ENCODE peak calls at places on chromosomes 5 and 9, in seven cellular contexts. One of them, this sample, is unnamed.

GRCh38 chr5:180875860-180876426 is 14.9 kb upstream of the ZFP62 start:
- DNase-seq in Caki2: no peak
- DNase-seq in non-pigmented ciliary epithelial cell: no peak
- DNase-seq in choroid plexus epithelial cell: no peak
- DNase-seq in CD8-positive, alpha-beta memory T cell: no peak
- DNase-seq in EH: no peak
- DNase-seq in PC-3: no peak
- DNase-seq in this sample: no peak

GRCh38 chr5:151388960-151389359 is 41.6 kb upstream of the SLC36A2 start:
- DNase-seq in PC-3: no peak
- DNase-seq in choroid plexus epithelial cell: no peak
- DNase-seq in Caki2: no peak
- DNase-seq in EH: no peak
- DNase-seq in CD8-positive, alpha-beta memory T cell: no peak
- DNase-seq in non-pigmented ciliary epithelial cell: no peak
- DNase-seq in this sample: peak; percentile 33

GRCh38 chr5:95760291-95761191 is 29.4 kb downstream of the RHOBTB3 start:
- DNase-seq in CD8-positive, alpha-beta memory T cell: peak; percentile 17
- DNase-seq in PC-3: peak; percentile 49
- DNase-seq in non-pigmented ciliary epithelial cell: peak; percentile 97
- DNase-seq in Caki2: peak; percentile 49
- DNase-seq in choroid plexus epithelial cell: peak; percentile 98
- DNase-seq in EH: peak; percentile 99
- DNase-seq in this sample: peak; percentile 64

GRCh38 chr5:5374034-5374715 is 48.3 kb upstream of the ICE1 start:
- DNase-seq in choroid plexus epithelial cell: peak; percentile 43
- DNase-seq in CD8-positive, alpha-beta memory T cell: no peak
- DNase-seq in non-pigmented ciliary epithelial cell: peak; percentile 58
- DNase-seq in EH: peak; percentile 63
- DNase-seq in Caki2: no peak
- DNase-seq in PC-3: no peak
- DNase-seq in this sample: no peak

GRCh38 chr9:77954018-77954417 is 77.6 kb downstream of the GNAQ start:
- DNase-seq in non-pigmented ciliary epithelial cell: no peak
- DNase-seq in CD8-positive, alpha-beta memory T cell: no peak
- DNase-seq in choroid plexus epithelial cell: peak; percentile 62
- DNase-seq in EH: no peak
- DNase-seq in PC-3: no peak
- DNase-seq in Caki2: no peak
- DNase-seq in this sample: no peak

GRCh38 chr9:90165281-90165680 is 477.3 kb downstream of the DIRAS2 start:
- DNase-seq in non-pigmented ciliary epithelial cell: no peak
- DNase-seq in Caki2: no peak
- DNase-seq in CD8-positive, alpha-beta memory T cell: no peak
- DNase-seq in PC-3: no peak
- DNase-seq in EH: no peak
- DNase-seq in choroid plexus epithelial cell: no peak
- DNase-seq in this sample: peak; percentile 88

GRCh38 chr9:98097836-98098235 is 21.2 kb downstream of the TRIM14 start:
- DNase-seq in Caki2: no peak
- DNase-seq in EH: no peak
- DNase-seq in PC-3: peak; percentile 18
- DNase-seq in CD8-positive, alpha-beta memory T cell: no peak
- DNase-seq in non-pigmented ciliary epithelial cell: no peak
- DNase-seq in choroid plexus epithelial cell: no peak
- DNase-seq in this sample: no peak

GRCh38 chr5:34531736-34532135 is 124.4 kb upstream of the RAI14 start:
- DNase-seq in choroid plexus epithelial cell: peak; percentile 86
- DNase-seq in Caki2: no peak
- DNase-seq in non-pigmented ciliary epithelial cell: no peak
- DNase-seq in EH: peak; percentile 74
- DNase-seq in CD8-positive, alpha-beta memory T cell: no peak
- DNase-seq in PC-3: no peak
- DNase-seq in this sample: no peak

GRCh38 chr5:1098986-1099597 is 12.8 kb downstream of the SLC12A7 start:
- DNase-seq in EH: no peak
- DNase-seq in PC-3: no peak
- DNase-seq in Caki2: no peak
- DNase-seq in non-pigmented ciliary epithelial cell: no peak
- DNase-seq in CD8-positive, alpha-beta memory T cell: no peak
- DNase-seq in choroid plexus epithelial cell: no peak
- DNase-seq in this sample: peak; percentile 74

GRCh38 chr9:72315510-72316287 is 49.3 kb downstream of the ZFAND5 start:
- DNase-seq in choroid plexus epithelial cell: peak; percentile 87
- DNase-seq in EH: peak; percentile 52
- DNase-seq in CD8-positive, alpha-beta memory T cell: no peak
- DNase-seq in Caki2: peak; percentile 88
- DNase-seq in non-pigmented ciliary epithelial cell: no peak
- DNase-seq in PC-3: peak; percentile 52
- DNase-seq in this sample: peak; percentile 55

GRCh38 chr9:2764371-2764770 is 47.1 kb downstream of the KCNV2 start:
- DNase-seq in choroid plexus epithelial cell: peak; percentile 60
- DNase-seq in non-pigmented ciliary epithelial cell: no peak
- DNase-seq in PC-3: no peak
- DNase-seq in EH: peak; percentile 39
- DNase-seq in Caki2: peak; percentile 10
- DNase-seq in CD8-positive, alpha-beta memory T cell: peak; percentile 6
- DNase-seq in this sample: peak; percentile 8

GRCh38 chr5:90406466-90406865 is 3.1 kb downstream of the CETN3 start:
- DNase-seq in Caki2: no peak
- DNase-seq in choroid plexus epithelial cell: peak; percentile 10
- DNase-seq in CD8-positive, alpha-beta memory T cell: no peak
- DNase-seq in PC-3: peak; percentile 82
- DNase-seq in non-pigmented ciliary epithelial cell: no peak
- DNase-seq in EH: peak; percentile 19
- DNase-seq in this sample: no peak

GRCh38 chr9:93636172-93636661 is 59.8 kb downstream of the PHF2 start:
- DNase-seq in Caki2: no peak
- DNase-seq in PC-3: no peak
- DNase-seq in EH: no peak
- DNase-seq in CD8-positive, alpha-beta memory T cell: no peak
- DNase-seq in non-pigmented ciliary epithelial cell: no peak
- DNase-seq in choroid plexus epithelial cell: no peak
- DNase-seq in this sample: no peak

GRCh38 chr5:110477923-110478322 is 248.5 kb downstream of the TMEM232 start:
- DNase-seq in Caki2: no peak
- DNase-seq in choroid plexus epithelial cell: peak; percentile 75
- DNase-seq in EH: peak; percentile 1
- DNase-seq in CD8-positive, alpha-beta memory T cell: no peak
- DNase-seq in PC-3: no peak
- DNase-seq in non-pigmented ciliary epithelial cell: peak; percentile 59
- DNase-seq in this sample: no peak

GRCh38 chr5:38431242-38431853 is 125.1 kb downstream of the LIFR start:
- DNase-seq in non-pigmented ciliary epithelial cell: no peak
- DNase-seq in choroid plexus epithelial cell: peak; percentile 51
- DNase-seq in CD8-positive, alpha-beta memory T cell: no peak
- DNase-seq in EH: no peak
- DNase-seq in Caki2: no peak
- DNase-seq in PC-3: no peak
- DNase-seq in this sample: no peak

GRCh38 chr9:86718373-86718772 is 228.9 kb downstream of the GAS1 start:
- DNase-seq in PC-3: no peak
- DNase-seq in choroid plexus epithelial cell: no peak
- DNase-seq in CD8-positive, alpha-beta memory T cell: no peak
- DNase-seq in EH: no peak
- DNase-seq in non-pigmented ciliary epithelial cell: no peak
- DNase-seq in Caki2: no peak
- DNase-seq in this sample: no peak

GRCh38 chr5:75701856-75702255 is 15.4 kb downstream of the POC5 start:
- DNase-seq in PC-3: no peak
- DNase-seq in Caki2: no peak
- DNase-seq in choroid plexus epithelial cell: no peak
- DNase-seq in EH: no peak
- DNase-seq in CD8-positive, alpha-beta memory T cell: no peak
- DNase-seq in non-pigmented ciliary epithelial cell: no peak
- DNase-seq in this sample: no peak

GRCh38 chr9:137242329-137243204 is 1.5 kb downstream of the TUBB4B start:
- DNase-seq in EH: no peak
- DNase-seq in Caki2: no peak
- DNase-seq in choroid plexus epithelial cell: no peak
- DNase-seq in non-pigmented ciliary epithelial cell: no peak
- DNase-seq in PC-3: no peak
- DNase-seq in CD8-positive, alpha-beta memory T cell: no peak
- DNase-seq in this sample: no peak

GRCh38 chr9:37410969-37411785 is 11.3 kb upstream of the GRHPR start:
- DNase-seq in choroid plexus epithelial cell: peak; percentile 43
- DNase-seq in Caki2: no peak
- DNase-seq in non-pigmented ciliary epithelial cell: no peak
- DNase-seq in CD8-positive, alpha-beta memory T cell: no peak
- DNase-seq in PC-3: no peak
- DNase-seq in EH: peak; percentile 35
- DNase-seq in this sample: peak; percentile 67

GRCh38 chr9:93082841-93083411 is 13.1 kb upstream of the CARD19 start:
- DNase-seq in CD8-positive, alpha-beta memory T cell: no peak
- DNase-seq in Caki2: no peak
- DNase-seq in PC-3: no peak
- DNase-seq in choroid plexus epithelial cell: no peak
- DNase-seq in non-pigmented ciliary epithelial cell: no peak
- DNase-seq in EH: no peak
- DNase-seq in this sample: no peak